ENCODE peak calls at places on chromosome X, in six cellular contexts. One of them, this sample, is unnamed.

GRCh38 chrX:154412468-154412867 is 1.1 kb downstream of the TAFAZZIN start:
- DNase-seq in neuronal stem cell: no peak
- DNase-seq in IMR-90: no peak
- DNase-seq in trophoblast cell: no peak
- DNase-seq in H9: no peak
- DNase-seq in H1: no peak
- DNase-seq in this sample: no peak

GRCh38 chrX:53084863-53085262 is 2.7 kb downstream of the TSPYL2 start:
- DNase-seq in neuronal stem cell: no peak
- DNase-seq in IMR-90: no peak
- DNase-seq in trophoblast cell: peak; percentile 6
- DNase-seq in H9: no peak
- DNase-seq in H1: no peak
- DNase-seq in this sample: no peak

GRCh38 chrX:29461039-29461438 is 754.3 kb upstream of the MAGEB2 start:
- DNase-seq in neuronal stem cell: no peak
- DNase-seq in IMR-90: no peak
- DNase-seq in trophoblast cell: no peak
- DNase-seq in H9: no peak
- DNase-seq in H1: no peak
- DNase-seq in this sample: no peak

GRCh38 chrX:129115935-129116334 is 407.4 kb downstream of the SMARCA1 start:
- DNase-seq in neuronal stem cell: no peak
- DNase-seq in IMR-90: no peak
- DNase-seq in trophoblast cell: no peak
- DNase-seq in H9: no peak
- DNase-seq in H1: no peak
- DNase-seq in this sample: no peak

GRCh38 chrX:69324851-69325250 is 159.6 kb upstream of the PJA1 start:
- DNase-seq in neuronal stem cell: no peak
- DNase-seq in IMR-90: no peak
- DNase-seq in trophoblast cell: no peak
- DNase-seq in H9: no peak
- DNase-seq in H1: no peak
- DNase-seq in this sample: no peak

GRCh38 chrX:1294301-1295067 is 25.9 kb downstream of the CSF2RA start:
- DNase-seq in neuronal stem cell: no peak
- DNase-seq in IMR-90: no peak
- DNase-seq in trophoblast cell: no peak
- DNase-seq in H9: no peak
- DNase-seq in H1: no peak
- DNase-seq in this sample: no peak

GRCh38 chrX:66919280-66919832 is 280.5 kb upstream of the EDA2R start:
- DNase-seq in neuronal stem cell: no peak
- DNase-seq in IMR-90: no peak
- DNase-seq in trophoblast cell: peak; percentile 9
- DNase-seq in H9: no peak
- DNase-seq in H1: no peak
- DNase-seq in this sample: no peak

GRCh38 chrX:24676403-24677024 is 17.2 kb upstream of the POLA1 start:
- DNase-seq in neuronal stem cell: no peak
- DNase-seq in IMR-90: no peak
- DNase-seq in trophoblast cell: peak; percentile 42
- DNase-seq in H9: no peak
- DNase-seq in H1: no peak
- DNase-seq in this sample: peak; percentile 9

GRCh38 chrX:139052461-139052860 is 340.9 kb upstream of the FGF13 start:
- DNase-seq in neuronal stem cell: no peak
- DNase-seq in IMR-90: no peak
- DNase-seq in trophoblast cell: no peak
- DNase-seq in H9: no peak
- DNase-seq in H1: no peak
- DNase-seq in this sample: no peak

GRCh38 chrX:14352511-14352910 is 176.8 kb upstream of the GLRA2 start:
- DNase-seq in neuronal stem cell: no peak
- DNase-seq in IMR-90: no peak
- DNase-seq in trophoblast cell: no peak
- DNase-seq in H9: no peak
- DNase-seq in H1: no peak
- DNase-seq in this sample: no peak

GRCh38 chrX:47497274-47497673 is 14.3 kb upstream of the ZNF41 start:
- DNase-seq in neuronal stem cell: no peak
- DNase-seq in IMR-90: peak; percentile 38
- DNase-seq in trophoblast cell: no peak
- DNase-seq in H9: no peak
- DNase-seq in H1: no peak
- DNase-seq in this sample: peak; percentile 34

GRCh38 chrX:153438522-153438921 is 7.3 kb downstream of the TREX2 start:
- DNase-seq in neuronal stem cell: no peak
- DNase-seq in IMR-90: peak; percentile 7
- DNase-seq in trophoblast cell: peak; percentile 20
- DNase-seq in H9: no peak
- DNase-seq in H1: no peak
- DNase-seq in this sample: peak; percentile 11

GRCh38 chrX:47012131-47012530 is 66.1 kb upstream of the RGN start:
- DNase-seq in neuronal stem cell: no peak
- DNase-seq in IMR-90: no peak
- DNase-seq in trophoblast cell: peak; percentile 75
- DNase-seq in H9: no peak
- DNase-seq in H1: no peak
- DNase-seq in this sample: no peak

GRCh38 chrX:120486786-120487185 is 17.7 kb upstream of the LAMP2 start:
- DNase-seq in neuronal stem cell: no peak
- DNase-seq in IMR-90: no peak
- DNase-seq in trophoblast cell: no peak
- DNase-seq in H9: no peak
- DNase-seq in H1: no peak
- DNase-seq in this sample: no peak

GRCh38 chrX:12497832-12498591 is 293.2 kb upstream of the PRPS2 start:
- DNase-seq in neuronal stem cell: peak; percentile 1
- DNase-seq in IMR-90: no peak
- DNase-seq in trophoblast cell: no peak
- DNase-seq in H9: peak; percentile 54
- DNase-seq in H1: no peak
- DNase-seq in this sample: no peak

GRCh38 chrX:73823473-73824004 is 260.5 kb downstream of the CHIC1 start:
- DNase-seq in neuronal stem cell: no peak
- DNase-seq in IMR-90: no peak
- DNase-seq in trophoblast cell: no peak
- DNase-seq in H9: no peak
- DNase-seq in H1: no peak
- DNase-seq in this sample: no peak

GRCh38 chrX:149199734-149200133 is 305.4 kb downstream of the IDS start:
- DNase-seq in neuronal stem cell: no peak
- DNase-seq in IMR-90: no peak
- DNase-seq in trophoblast cell: no peak
- DNase-seq in H9: no peak
- DNase-seq in H1: no peak
- DNase-seq in this sample: no peak

GRCh38 chrX:136260801-136261200 is 9.6 kb upstream of the MAP7D3 start:
- DNase-seq in neuronal stem cell: no peak
- DNase-seq in IMR-90: peak; percentile 89
- DNase-seq in trophoblast cell: peak; percentile 46
- DNase-seq in H9: no peak
- DNase-seq in H1: no peak
- DNase-seq in this sample: peak; percentile 72

GRCh38 chrX:118726887-118727685 is at the start of gene IL13RA1:
- DNase-seq in neuronal stem cell: peak; percentile 82
- DNase-seq in IMR-90: peak; percentile 76
- DNase-seq in trophoblast cell: peak; percentile 87
- DNase-seq in H9: peak; percentile 89
- DNase-seq in H1: peak; percentile 29
- DNase-seq in this sample: peak; percentile 83

GRCh38 chrX:16185725-16186136 is 18.4 kb downstream of the MAGEB17 start:
- DNase-seq in neuronal stem cell: no peak
- DNase-seq in IMR-90: peak; percentile 88
- DNase-seq in trophoblast cell: no peak
- DNase-seq in H9: no peak
- DNase-seq in H1: no peak
- DNase-seq in this sample: peak; percentile 81

GRCh38 chrX:68750316-68750715 is 78.5 kb upstream of the EFNB1 start:
- DNase-seq in neuronal stem cell: no peak
- DNase-seq in IMR-90: no peak
- DNase-seq in trophoblast cell: no peak
- DNase-seq in H9: no peak
- DNase-seq in H1: no peak
- DNase-seq in this sample: no peak

GRCh38 chrX:39791691-39792090 is 306.1 kb downstream of the BCOR start:
- DNase-seq in neuronal stem cell: no peak
- DNase-seq in IMR-90: no peak
- DNase-seq in trophoblast cell: no peak
- DNase-seq in H9: no peak
- DNase-seq in H1: no peak
- DNase-seq in this sample: no peak

GRCh38 chrX:43728966-43729365 is 72.9 kb downstream of the MAOA start:
- DNase-seq in neuronal stem cell: no peak
- DNase-seq in IMR-90: no peak
- DNase-seq in trophoblast cell: peak; percentile 76
- DNase-seq in H9: no peak
- DNase-seq in H1: no peak
- DNase-seq in this sample: no peak
- H4K91ac ChIP-seq in neuronal stem cell: no peak overlapping the region
- H4K91ac ChIP-seq in IMR-90: no peak overlapping the region
- H4K91ac ChIP-seq in trophoblast cell: no peak overlapping the region
- H4K91ac ChIP-seq in H9: no peak overlapping the region
- H4K91ac ChIP-seq in H1: no peak overlapping the region
- H4K91ac ChIP-seq in this sample: no peak overlapping the region

GRCh38 chrX:78625292-78625909 is 33.7 kb downstream of the RTL3 start:
- DNase-seq in neuronal stem cell: no peak
- DNase-seq in IMR-90: no peak
- DNase-seq in trophoblast cell: no peak
- DNase-seq in H9: no peak
- DNase-seq in H1: no peak
- DNase-seq in this sample: no peak
- H2BK120ac ChIP-seq in neuronal stem cell: no peak overlapping the region
- H2BK120ac ChIP-seq in IMR-90: no peak overlapping the region
- H2BK120ac ChIP-seq in trophoblast cell: no peak overlapping the region
- H2BK120ac ChIP-seq in H9: no peak overlapping the region
- H2BK120ac ChIP-seq in H1: no peak overlapping the region
- H2BK120ac ChIP-seq in this sample: no peak overlapping the region

GRCh38 chrX:6661731-6662130 is 126.8 kb upstream of the VCX3A start:
- DNase-seq in neuronal stem cell: no peak
- DNase-seq in IMR-90: no peak
- DNase-seq in trophoblast cell: no peak
- DNase-seq in H9: no peak
- DNase-seq in H1: no peak
- DNase-seq in this sample: no peak
- H4K91ac ChIP-seq in neuronal stem cell: no peak overlapping the region
- H4K91ac ChIP-seq in IMR-90: no peak overlapping the region
- H4K91ac ChIP-seq in trophoblast cell: no peak overlapping the region
- H4K91ac ChIP-seq in H9: no peak overlapping the region
- H4K91ac ChIP-seq in H1: no peak overlapping the region
- H4K91ac ChIP-seq in this sample: no peak overlapping the region

GRCh38 chrX:71913156-71913950 is 2.7 kb downstream of the NHSL2 start:
- DNase-seq in neuronal stem cell: no peak
- DNase-seq in IMR-90: no peak
- DNase-seq in trophoblast cell: no peak
- DNase-seq in H9: no peak
- DNase-seq in H1: no peak
- DNase-seq in this sample: no peak

GRCh38 chrX:71911023-71911730 is 532 bp downstream of the NHSL2 start:
- DNase-seq in neuronal stem cell: peak; percentile 42
- DNase-seq in IMR-90: no peak
- DNase-seq in trophoblast cell: no peak
- DNase-seq in H9: peak; percentile 64
- DNase-seq in H1: no peak
- DNase-seq in this sample: peak; percentile 35

GRCh38 chrX:71910526-71911022 is at the start of gene NHSL2:
- DNase-seq in neuronal stem cell: peak; percentile 37
- DNase-seq in IMR-90: peak; percentile 6
- DNase-seq in trophoblast cell: no peak
- DNase-seq in H9: peak; percentile 67
- DNase-seq in H1: no peak
- DNase-seq in this sample: peak; percentile 40

GRCh38 chrX:71911731-71912050 is 1.0 kb downstream of the NHSL2 start:
- DNase-seq in neuronal stem cell: no peak
- DNase-seq in IMR-90: no peak
- DNase-seq in trophoblast cell: no peak
- DNase-seq in H9: no peak
- DNase-seq in H1: no peak
- DNase-seq in this sample: peak; percentile 30

GRCh38 chrX:71912156-71912555 is 1.5 kb downstream of the NHSL2 start:
- DNase-seq in neuronal stem cell: no peak
- DNase-seq in IMR-90: no peak
- DNase-seq in trophoblast cell: no peak
- DNase-seq in H9: no peak
- DNase-seq in H1: no peak
- DNase-seq in this sample: no peak
- H2BK120ac ChIP-seq in neuronal stem cell: no peak overlapping the region
- H2BK120ac ChIP-seq in IMR-90: no peak overlapping the region
- H2BK120ac ChIP-seq in trophoblast cell: peak overlapping the region; percentile 2
- H2BK120ac ChIP-seq in H9: no peak overlapping the region
- H2BK120ac ChIP-seq in H1: no peak overlapping the region
- H2BK120ac ChIP-seq in this sample: no peak overlapping the region

GRCh38 chrX:97522307-97522706 is 638.6 kb downstream of the RPA4 start:
- DNase-seq in neuronal stem cell: no peak
- DNase-seq in IMR-90: no peak
- DNase-seq in trophoblast cell: no peak
- DNase-seq in H9: no peak
- DNase-seq in H1: no peak
- DNase-seq in this sample: no peak
- H4K91ac ChIP-seq in neuronal stem cell: no peak overlapping the region
- H4K91ac ChIP-seq in IMR-90: no peak overlapping the region
- H4K91ac ChIP-seq in trophoblast cell: no peak overlapping the region
- H4K91ac ChIP-seq in H9: no peak overlapping the region
- H4K91ac ChIP-seq in H1: no peak overlapping the region
- H4K91ac ChIP-seq in this sample: no peak overlapping the region